ENCODE peak calls at places on chromosomes 11 and 22, in six cellular contexts. One of them, this sample, is unnamed.

GRCh38 chr22:23925020-23925606 is 30.9 kb downstream of the MIF start:
- DNase-seq in tibial artery: no peak
- DNase-seq in lower lobe of right lung: no peak
- DNase-seq in endothelial cell: no peak
- DNase-seq in HFFc6: no peak
- DNase-seq in left ventricle myocardium inferior: no peak
- DNase-seq in this sample: no peak

GRCh38 chr22:19037282-19038163 is 84.7 kb downstream of the DGCR2 start:
- DNase-seq in tibial artery: peak; percentile 15
- DNase-seq in left ventricle myocardium inferior: no peak
- DNase-seq in endothelial cell: no peak
- DNase-seq in lower lobe of right lung: peak; percentile 24
- DNase-seq in HFFc6: no peak
- DNase-seq in this sample: no peak

GRCh38 chr11:2655834-2656622 is 43.8 kb downstream of the KCNQ1OT1 start:
- DNase-seq in left ventricle myocardium inferior: no peak
- DNase-seq in HFFc6: peak; percentile 6
- DNase-seq in lower lobe of right lung: no peak
- DNase-seq in tibial artery: no peak
- DNase-seq in endothelial cell: no peak
- DNase-seq in this sample: peak; percentile 19

GRCh38 chr11:131491503-131491902 is 121.1 kb downstream of the NTM start:
- DNase-seq in lower lobe of right lung: no peak
- DNase-seq in tibial artery: no peak
- DNase-seq in endothelial cell: no peak
- DNase-seq in HFFc6: peak; percentile 13
- DNase-seq in left ventricle myocardium inferior: no peak
- DNase-seq in this sample: peak; percentile 1

GRCh38 chr11:65903068-65903481 is 2.9 kb upstream of the FOSL1 start:
- DNase-seq in endothelial cell: no peak
- DNase-seq in left ventricle myocardium inferior: no peak
- DNase-seq in lower lobe of right lung: no peak
- DNase-seq in tibial artery: no peak
- DNase-seq in HFFc6: peak; percentile 93
- DNase-seq in this sample: peak; percentile 92

GRCh38 chr11:95545116-95545875 is 244.3 kb downstream of the FAM76B start:
- DNase-seq in HFFc6: no peak
- DNase-seq in endothelial cell: peak; percentile 6
- DNase-seq in lower lobe of right lung: no peak
- DNase-seq in left ventricle myocardium inferior: no peak
- DNase-seq in tibial artery: no peak
- DNase-seq in this sample: no peak

GRCh38 chr22:36144886-36145541 is 15.5 kb downstream of the APOL3 start:
- DNase-seq in HFFc6: peak; percentile 62
- DNase-seq in left ventricle myocardium inferior: peak; percentile 51
- DNase-seq in endothelial cell: peak; percentile 64
- DNase-seq in lower lobe of right lung: peak; percentile 64
- DNase-seq in tibial artery: peak; percentile 63
- DNase-seq in this sample: peak; percentile 88

GRCh38 chr11:135033545-135033944 is 621.5 kb upstream of the B3GAT1 start:
- DNase-seq in left ventricle myocardium inferior: no peak
- DNase-seq in HFFc6: no peak
- DNase-seq in endothelial cell: peak; percentile 51
- DNase-seq in lower lobe of right lung: no peak
- DNase-seq in tibial artery: no peak
- DNase-seq in this sample: no peak

GRCh38 chr11:118291453-118291852 is 13.1 kb upstream of the CD3E start:
- DNase-seq in tibial artery: no peak
- DNase-seq in left ventricle myocardium inferior: no peak
- DNase-seq in lower lobe of right lung: no peak
- DNase-seq in HFFc6: no peak
- DNase-seq in endothelial cell: no peak
- DNase-seq in this sample: no peak

GRCh38 chr11:107370390-107370789 is 87.2 kb downstream of the CWF19L2 start:
- DNase-seq in left ventricle myocardium inferior: no peak
- DNase-seq in HFFc6: no peak
- DNase-seq in lower lobe of right lung: no peak
- DNase-seq in endothelial cell: no peak
- DNase-seq in tibial artery: no peak
- DNase-seq in this sample: peak; percentile 39

GRCh38 chr11:87879118-87879517 is 296.1 kb downstream of the RAB38 start:
- DNase-seq in endothelial cell: no peak
- DNase-seq in left ventricle myocardium inferior: no peak
- DNase-seq in HFFc6: no peak
- DNase-seq in lower lobe of right lung: no peak
- DNase-seq in tibial artery: no peak
- DNase-seq in this sample: peak; percentile 59

GRCh38 chr11:9765320-9766101 is 101.6 kb downstream of the SWAP70 start:
- DNase-seq in lower lobe of right lung: no peak
- DNase-seq in left ventricle myocardium inferior: peak; percentile 73
- DNase-seq in HFFc6: peak; percentile 37
- DNase-seq in tibial artery: peak; percentile 41
- DNase-seq in endothelial cell: peak; percentile 39
- DNase-seq in this sample: peak; percentile 98

GRCh38 chr11:116864531-116864930 is 27.1 kb upstream of the APOA1 start:
- DNase-seq in HFFc6: no peak
- DNase-seq in tibial artery: no peak
- DNase-seq in left ventricle myocardium inferior: no peak
- DNase-seq in endothelial cell: no peak
- DNase-seq in lower lobe of right lung: no peak
- DNase-seq in this sample: no peak

DNA sequence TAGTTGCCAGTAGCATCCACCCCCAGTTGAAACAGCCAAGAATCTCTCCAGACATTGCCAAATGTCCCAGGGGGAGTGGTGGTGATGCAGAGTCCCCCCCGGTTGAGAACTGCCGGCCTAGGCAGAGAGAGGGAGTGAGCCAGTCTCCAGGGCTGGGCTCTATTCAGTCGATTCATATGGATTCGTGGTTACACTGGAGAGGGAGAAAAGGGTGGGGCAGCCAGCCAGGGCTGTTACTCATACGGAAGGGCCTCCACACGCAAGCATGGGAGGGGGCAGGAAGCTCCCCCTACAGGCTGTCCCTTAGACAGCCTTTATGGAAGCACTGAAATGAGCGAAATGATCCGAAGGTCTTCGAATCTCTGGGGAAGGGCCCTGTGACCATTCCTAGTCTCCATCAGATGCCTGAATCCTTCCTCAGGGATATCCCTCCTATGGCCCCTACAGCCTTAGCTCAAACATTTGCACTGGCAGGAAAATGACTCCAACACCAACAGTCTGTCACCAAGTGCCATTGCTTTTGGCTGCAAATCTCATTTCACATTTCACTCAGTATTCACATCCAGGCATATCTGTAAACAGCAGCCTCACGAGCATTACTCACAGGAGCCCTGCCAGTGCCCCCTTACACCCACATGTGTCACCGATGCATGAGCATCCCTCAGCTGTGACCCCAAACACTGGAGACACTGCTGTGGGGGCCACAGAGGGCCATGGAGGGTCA is 18.4 kb upstream of the TLCD5 start:
- DNase-seq in lower lobe of right lung: no peak
- DNase-seq in HFFc6: peak; percentile 88
- DNase-seq in left ventricle myocardium inferior: no peak
- DNase-seq in tibial artery: no peak
- DNase-seq in endothelial cell: no peak
- DNase-seq in this sample: peak; percentile 95
- TF ChIP-seq CTCF in lower lobe of right lung: no peak
- TF ChIP-seq CTCF in HFFc6: peak; percentile 81
- TF ChIP-seq CTCF in left ventricle myocardium inferior: peak; percentile 21
- TF ChIP-seq CTCF in tibial artery: peak; percentile 8
- TF ChIP-seq CTCF in endothelial cell: no peak
- TF ChIP-seq CTCF in this sample: peak; percentile 69

GRCh38 chr11:12126352-12127019 is 16.1 kb downstream of the MICAL2 start:
- DNase-seq in tibial artery: no peak
- DNase-seq in HFFc6: peak; percentile 81
- DNase-seq in lower lobe of right lung: peak; percentile 69
- DNase-seq in endothelial cell: no peak
- DNase-seq in left ventricle myocardium inferior: no peak
- DNase-seq in this sample: peak; percentile 93
- TF ChIP-seq CTCF in tibial artery: no peak
- TF ChIP-seq CTCF in HFFc6: peak; percentile 34
- TF ChIP-seq CTCF in lower lobe of right lung: no peak
- TF ChIP-seq CTCF in endothelial cell: no peak
- TF ChIP-seq CTCF in left ventricle myocardium inferior: no peak
- TF ChIP-seq CTCF in this sample: no peak

GRCh38 chr11:126578426-126578825 is 222.9 kb downstream of the ST3GAL4 start:
- DNase-seq in endothelial cell: no peak
- DNase-seq in left ventricle myocardium inferior: no peak
- DNase-seq in lower lobe of right lung: no peak
- DNase-seq in HFFc6: no peak
- DNase-seq in tibial artery: no peak
- DNase-seq in this sample: no peak
- TF ChIP-seq CTCF in endothelial cell: no peak
- TF ChIP-seq CTCF in left ventricle myocardium inferior: no peak
- TF ChIP-seq CTCF in lower lobe of right lung: no peak
- TF ChIP-seq CTCF in HFFc6: no peak
- TF ChIP-seq CTCF in tibial artery: no peak
- TF ChIP-seq CTCF in this sample: no peak

DNA sequence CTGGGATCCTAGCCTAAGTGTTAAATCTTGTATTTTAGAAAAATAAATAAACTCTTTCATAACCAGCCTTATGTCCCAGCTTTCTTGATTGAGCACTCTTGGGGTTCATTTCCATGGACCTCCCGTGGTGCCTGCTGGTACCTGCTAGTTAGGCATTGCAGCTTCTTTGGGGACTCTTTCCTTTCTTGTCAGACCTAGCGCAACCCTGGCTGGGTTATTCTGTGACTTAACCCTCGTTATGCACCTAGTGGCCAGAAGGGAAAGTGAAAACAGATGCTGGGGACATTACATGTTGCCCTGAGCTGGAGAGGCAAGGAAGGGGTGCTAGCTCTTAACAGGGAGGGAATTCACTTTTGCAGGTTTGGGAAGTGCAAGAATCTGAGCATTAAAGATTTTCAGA is 46.8 kb downstream of the APIP start:
- DNase-seq in lower lobe of right lung: no peak
- DNase-seq in endothelial cell: no peak
- DNase-seq in left ventricle myocardium inferior: no peak
- DNase-seq in tibial artery: no peak
- DNase-seq in HFFc6: no peak
- DNase-seq in this sample: no peak
- TF ChIP-seq CTCF in lower lobe of right lung: no peak
- TF ChIP-seq CTCF in endothelial cell: peak; percentile 43
- TF ChIP-seq CTCF in left ventricle myocardium inferior: no peak
- TF ChIP-seq CTCF in tibial artery: no peak
- TF ChIP-seq CTCF in HFFc6: peak; percentile 55
- TF ChIP-seq CTCF in this sample: peak; percentile 13

GRCh38 chr11:79953629-79954028 is 512.8 kb upstream of the TENM4 start:
- DNase-seq in HFFc6: no peak
- DNase-seq in lower lobe of right lung: no peak
- DNase-seq in tibial artery: no peak
- DNase-seq in endothelial cell: no peak
- DNase-seq in left ventricle myocardium inferior: no peak
- DNase-seq in this sample: no peak
- TF ChIP-seq CTCF in HFFc6: peak; percentile 30
- TF ChIP-seq CTCF in lower lobe of right lung: no peak
- TF ChIP-seq CTCF in tibial artery: no peak
- TF ChIP-seq CTCF in endothelial cell: no peak
- TF ChIP-seq CTCF in left ventricle myocardium inferior: no peak
- TF ChIP-seq CTCF in this sample: no peak

GRCh38 chr11:105315287-105315686 is 175.7 kb upstream of the CARD18 start:
- DNase-seq in left ventricle myocardium inferior: no peak
- DNase-seq in endothelial cell: no peak
- DNase-seq in HFFc6: no peak
- DNase-seq in tibial artery: no peak
- DNase-seq in lower lobe of right lung: no peak
- DNase-seq in this sample: no peak
- TF ChIP-seq CTCF in left ventricle myocardium inferior: no peak
- TF ChIP-seq CTCF in endothelial cell: no peak
- TF ChIP-seq CTCF in HFFc6: no peak
- TF ChIP-seq CTCF in tibial artery: no peak
- TF ChIP-seq CTCF in lower lobe of right lung: no peak
- TF ChIP-seq CTCF in this sample: no peak

GRCh38 chr22:43526951-43527350 is 115.1 kb downstream of the MPPED1 start:
- DNase-seq in HFFc6: no peak
- DNase-seq in left ventricle myocardium inferior: no peak
- DNase-seq in lower lobe of right lung: no peak
- DNase-seq in tibial artery: no peak
- DNase-seq in endothelial cell: no peak
- DNase-seq in this sample: no peak

GRCh38 chr22:43528601-43529360 is 117.0 kb downstream of the MPPED1 start:
- DNase-seq in endothelial cell: no peak
- DNase-seq in tibial artery: no peak
- DNase-seq in HFFc6: no peak
- DNase-seq in left ventricle myocardium inferior: no peak
- DNase-seq in lower lobe of right lung: no peak
- DNase-seq in this sample: no peak

GRCh38 chr22:43529954-43530863 is 118.4 kb downstream of the MPPED1 start:
- DNase-seq in HFFc6: no peak
- DNase-seq in tibial artery: no peak
- DNase-seq in endothelial cell: no peak
- DNase-seq in left ventricle myocardium inferior: no peak
- DNase-seq in lower lobe of right lung: no peak
- DNase-seq in this sample: no peak

GRCh38 chr22:43529461-43529860 is 117.6 kb downstream of the MPPED1 start:
- DNase-seq in HFFc6: no peak
- DNase-seq in tibial artery: no peak
- DNase-seq in endothelial cell: no peak
- DNase-seq in left ventricle myocardium inferior: no peak
- DNase-seq in lower lobe of right lung: no peak
- DNase-seq in this sample: no peak

DNA sequence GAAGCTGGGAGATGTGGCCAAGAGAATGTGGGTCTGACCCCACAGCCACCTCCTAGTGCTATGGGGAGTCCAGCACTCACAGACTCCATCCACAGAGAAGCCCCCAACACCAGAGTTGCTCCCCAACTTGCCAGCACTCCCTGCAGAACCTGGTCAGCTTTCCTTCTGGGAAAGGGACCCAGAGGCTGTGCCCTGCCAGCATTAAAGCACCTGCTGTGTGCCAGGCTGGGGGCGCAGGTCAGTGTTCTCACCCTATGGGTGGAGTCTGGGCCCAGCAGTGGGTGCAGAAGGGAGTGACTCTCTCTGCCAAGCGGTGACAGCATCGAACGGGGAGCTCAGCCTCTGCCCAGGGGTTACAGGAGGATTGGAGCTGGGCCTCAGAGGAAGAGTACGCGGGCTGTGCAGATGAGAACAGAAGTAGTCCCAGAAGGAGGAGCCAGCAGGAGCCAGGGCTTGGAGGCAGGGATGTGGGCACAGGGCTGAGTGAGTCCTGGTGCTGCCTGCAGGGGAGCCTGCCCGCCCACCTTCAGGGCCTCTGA is 114.4 kb downstream of the MPPED1 start:
- DNase-seq in left ventricle myocardium inferior: no peak
- DNase-seq in endothelial cell: no peak
- DNase-seq in HFFc6: no peak
- DNase-seq in lower lobe of right lung: no peak
- DNase-seq in tibial artery: no peak
- DNase-seq in this sample: no peak
- TF ChIP-seq CTCF in left ventricle myocardium inferior: no peak
- TF ChIP-seq CTCF in endothelial cell: no peak
- TF ChIP-seq CTCF in HFFc6: no peak
- TF ChIP-seq CTCF in lower lobe of right lung: no peak
- TF ChIP-seq CTCF in tibial artery: no peak
- TF ChIP-seq CTCF in this sample: no peak

This sample was measured in cardiac fibroblast.